ENCODE peak calls at places on chromosomes 2 and 18, in nine cellular contexts. H, J, B, F, P, Z, V, T and W are unnamed samples.

GRCh38 chr2:69645026-69645425 is 1.5 kb upstream of the AAK1 start:
- DNase-seq in H (no peak), T (no peak), B (no peak), F (no peak), V (peak), P (no peak), Z (no peak), J (no peak), W (no peak)

GRCh38 chr2:223797811-223798721 is 39.3 kb downstream of the AP1S3 start:
- DNase-seq in F (no peak), T (no peak), H (no peak), V (peak), J (peak), B (peak), P (no peak), Z (peak), W (no peak)

GRCh38 chr2:148031152-148031551 is 10.3 kb downstream of the MBD5 start:
- DNase-seq in T (no peak), H (no peak), P (no peak), B (no peak), J (no peak), F (no peak), Z (no peak), V (no peak), W (no peak)

GRCh38 chr2:149745396-149745925 is 157.9 kb upstream of the MMADHC start:
- DNase-seq in H (no peak), P (no peak), V (no peak), Z (no peak), B (no peak), T (no peak), F (no peak), J (no peak), W (no peak)

GRCh38 chr2:38095079-38095478 is 19.1 kb upstream of the CYP1B1 start:
- DNase-seq in H (no peak), T (no peak), J (no peak), F (no peak), Z (no peak), P (no peak), B (no peak), V (no peak), W (no peak)

GRCh38 chr2:101818531-101819451 is 121.3 kb downstream of the MAP4K4 start:
- DNase-seq in J (no peak), F (no peak), T (no peak), Z (peak), V (no peak), P (no peak), B (peak), H (no peak), W (no peak)

GRCh38 chr18:70086085-70086484 is 119.4 kb downstream of the RTTN start:
- DNase-seq in H (no peak), T (no peak), F (no peak), J (no peak), P (no peak), V (no peak), B (no peak), Z (no peak), W (no peak)

GRCh38 chr2:165766326-165766927 is 27.6 kb downstream of the GALNT3 start:
- DNase-seq in B (no peak), T (no peak), H (no peak), P (no peak), Z (no peak), V (no peak), F (no peak), J (no peak), W (no peak)

GRCh38 chr2:42984081-42984480 is 191.7 kb upstream of the HAAO start:
- DNase-seq in J (no peak), F (no peak), P (no peak), T (no peak), H (no peak), B (no peak), Z (peak), V (no peak), W (no peak)

GRCh38 chr2:15521782-15522181 is 39.4 kb downstream of the NBAS start:
- DNase-seq in H (no peak), F (no peak), T (no peak), J (no peak), Z (no peak), V (no peak), P (no peak), B (peak), W (peak)